ENCODE peak calls at places on chromosomes 7 and 10, in ten cellular contexts. P is heart left ventricle; N is astrocyte; T is left ventricle myocardium inferior; D is Panc1; L is fibroblast of lung; C is HCT116; K is A549; X is breast epithelium; R is CD8-positive, alpha-beta T cell. S is an unnamed sample.

GRCh38 chr7:101863598-101863997 is 46.2 kb downstream of the CUX1 start:
- DNase-seq in X (no peak), T (no peak), R (no peak), D (no peak), K (no peak), P (no peak), C (no peak), N (no peak), L (no peak), S (no peak)

GRCh38 chr7:13778967-13779366 is 210.5 kb downstream of the ETV1 start:
- DNase-seq in N (peak; percentile 59), K (no peak), D (no peak), L (peak; percentile 21), C (peak; percentile 61), P (no peak), R (no peak), X (no peak), T (no peak), S (no peak)

GRCh38 chr7:91852263-91852741 is 28.2 kb downstream of the MTERF1 start:
- DNase-seq in R (no peak), L (no peak), D (no peak), K (peak; percentile 19), X (no peak), N (no peak), C (no peak), P (no peak), T (no peak), S (no peak)

GRCh38 chr10:16423599-16423998 is 13.2 kb upstream of the PTER start:
- DNase-seq in R (no peak), X (no peak), D (no peak), K (no peak), N (no peak), P (no peak), L (no peak), C (no peak), T (no peak), S (no peak)

GRCh38 chr7:30750010-30750409 is 1.9 kb upstream of the INMT start:
- DNase-seq in X (no peak), L (no peak), R (no peak), K (no peak), T (no peak), N (no peak), D (no peak), P (no peak), C (no peak), S (no peak)

GRCh38 chr7:46389131-46389530 is 468.1 kb upstream of the IGFBP3 start:
- DNase-seq in P (no peak), T (no peak), D (no peak), K (no peak), X (no peak), N (no peak), L (no peak), C (no peak), R (no peak), S (no peak)

GRCh38 chr7:53744361-53744760 is 708.9 kb downstream of the POM121L12 start:
- DNase-seq in T (no peak), N (no peak), L (no peak), X (no peak), R (no peak), P (no peak), D (no peak), C (no peak), K (no peak), S (no peak)

GRCh38 chr10:81963606-81964005 is 88.6 kb downstream of the NRG3 start:
- DNase-seq in N (no peak), D (no peak), R (no peak), T (no peak), P (no peak), X (no peak), C (no peak), K (no peak), L (no peak), S (no peak)

GRCh38 chr10:131909014-131909808 is 8.4 kb downstream of the PPP2R2D start:
- DNase-seq in R (no peak), T (no peak), P (no peak), L (no peak), K (no peak), C (no peak), D (no peak), N (no peak), X (no peak), S (no peak)

GRCh38 chr10:132554991-132555647 is 17.5 kb downstream of the INPP5A start:
- DNase-seq in R (peak; percentile 72), K (no peak), C (no peak), X (no peak), D (no peak), L (no peak), T (peak; percentile 66), N (no peak), P (peak; percentile 81), S (peak; percentile 30)

GRCh38 chr10:24465124-24465874 is 256.4 kb downstream of the KIAA1217 start:
- DNase-seq in X (peak; percentile 90), C (no peak), P (no peak), T (no peak), K (no peak), L (peak; percentile 93), D (no peak), R (no peak), N (peak; percentile 99), S (no peak)
- H3K4me3 ChIP-seq in X (no peak overlapping the region), C (peak overlapping the region; percentile 59), P (no peak overlapping the region), T (no peak overlapping the region), K (peak overlapping the region; percentile 46), L (no peak overlapping the region), D (peak overlapping the region; percentile 42), R (no peak overlapping the region), N (peak overlapping the region; percentile 86), S (no peak overlapping the region)

DNA sequence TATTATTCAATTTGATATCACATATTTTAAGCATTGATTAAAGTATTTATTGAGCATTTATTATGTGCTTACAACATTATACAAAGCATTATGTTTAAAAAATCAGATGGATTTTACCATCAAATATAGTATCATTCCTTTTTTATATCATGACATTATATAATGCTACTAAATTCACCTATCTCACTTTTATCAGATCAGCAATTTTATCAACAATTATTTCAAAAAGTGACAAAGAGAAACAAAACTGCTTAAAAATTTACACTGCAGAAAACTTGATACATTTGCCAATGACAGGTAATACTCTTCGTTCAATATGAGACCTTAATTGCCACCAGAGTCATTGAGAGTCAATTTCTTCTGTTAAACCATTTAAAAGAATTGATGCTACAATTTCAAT is 82.0 kb downstream of the CHCHD3 start:
- DNase-seq in T (no peak), L (no peak), K (no peak), P (no peak), N (no peak), X (no peak), R (no peak), D (no peak), C (no peak), S (no peak)
- H3K4me1 ChIP-seq in T (peaks cover 63% of the 10 kb centered on the region), L (no peaks in the 10 kb centered on the region), K (peaks cover 3% of the 10 kb centered on the region), P (no peaks in the 10 kb centered on the region), N (peaks cover 7% of the 10 kb centered on the region), X (no peaks in the 10 kb centered on the region), R (no peaks in the 10 kb centered on the region), D (no peaks in the 10 kb centered on the region), C (no peaks in the 10 kb centered on the region), S (no peaks in the 10 kb centered on the region)

GRCh38 chr7:77985232-77985973 is 186.8 kb downstream of the PHTF2 start:
- DNase-seq in R (no peak), P (no peak), X (no peak), K (no peak), L (no peak), N (no peak), C (no peak), T (no peak), D (no peak), S (no peak)

GRCh38 chr7:77983973-77984372 is 185.4 kb downstream of the PHTF2 start:
- DNase-seq in D (no peak), R (no peak), P (no peak), N (no peak), L (no peak), K (no peak), C (no peak), T (no peak), X (no peak), S (no peak)

GRCh38 chr7:77989981-77990566 is 191.5 kb downstream of the PHTF2 start:
- DNase-seq in X (no peak), T (no peak), C (no peak), P (no peak), K (peak; percentile 42), R (no peak), D (no peak), L (no peak), N (no peak), S (peak; percentile 29)

GRCh38 chr7:77982926-77983550 is 184.5 kb downstream of the PHTF2 start:
- DNase-seq in D (no peak), L (no peak), K (peak; percentile 23), X (no peak), P (no peak), C (no peak), N (peak; percentile 25), T (no peak), R (no peak), S (no peak)

GRCh38 chr7:77985974-77986339 is 187.4 kb downstream of the PHTF2 start:
- DNase-seq in N (no peak), K (no peak), C (no peak), X (no peak), T (no peak), L (no peak), R (no peak), D (no peak), P (no peak), S (no peak)
- H3K4me3 ChIP-seq in N (no peak overlapping the region), K (no peak overlapping the region), C (no peak overlapping the region), X (no peak overlapping the region), T (no peak overlapping the region), L (no peak overlapping the region), R (no peak overlapping the region), D (no peak overlapping the region), P (no peak overlapping the region), S (no peak overlapping the region)

GRCh38 chr7:134897936-134898335 is 88.4 kb upstream of the AGBL3 start:
- DNase-seq in L (no peak), C (no peak), K (no peak), X (no peak), D (no peak), P (no peak), N (no peak), R (no peak), T (no peak), S (no peak)

GRCh38 chr7:134899729-134900128 is 86.6 kb upstream of the AGBL3 start:
- DNase-seq in D (peak; percentile 52), R (no peak), X (no peak), K (peak; percentile 68), T (no peak), P (no peak), C (peak; percentile 67), L (no peak), N (peak; percentile 78), S (no peak)

GRCh38 chr7:134901389-134902020 is 84.8 kb upstream of the AGBL3 start:
- DNase-seq in X (no peak), T (no peak), K (peak; percentile 47), N (no peak), P (no peak), R (no peak), D (no peak), L (no peak), C (no peak), S (no peak)

GRCh38 chr7:134902058-134902457 is 84.2 kb upstream of the AGBL3 start:
- DNase-seq in X (no peak), D (no peak), P (no peak), L (no peak), C (no peak), N (no peak), T (no peak), K (no peak), R (no peak), S (no peak)

DNA sequence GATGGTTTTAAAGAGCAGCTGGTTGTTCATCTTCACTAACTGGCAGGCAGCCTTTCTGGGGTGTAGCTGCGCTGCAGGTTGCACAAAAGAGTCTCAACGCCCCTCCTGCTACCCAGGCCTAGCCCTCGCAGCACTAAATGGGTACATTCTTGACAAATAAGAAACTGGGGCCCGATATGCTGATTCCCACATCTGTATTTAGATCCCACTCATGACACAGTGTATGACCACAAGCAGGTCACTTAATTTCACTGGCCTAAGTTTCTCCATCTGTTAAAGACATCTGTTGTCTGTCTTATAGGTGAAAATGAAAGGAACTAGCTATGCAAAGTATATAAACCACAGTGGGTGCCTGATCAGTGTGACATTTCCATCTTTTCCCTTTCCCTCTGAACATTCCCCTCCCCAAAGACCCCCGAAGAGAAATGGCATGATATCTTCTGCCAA is 85.9 kb upstream of the AGBL3 start:
- DNase-seq in C (no peak), L (no peak), D (no peak), T (no peak), P (no peak), K (no peak), R (no peak), X (no peak), N (no peak), S (no peak)
- H3K4me1 ChIP-seq in C (peaks cover 40% of the 10 kb centered on the region), L (peaks cover 5% of the 10 kb centered on the region), D (no peaks in the 10 kb centered on the region), T (peaks cover 80% of the 10 kb centered on the region), P (peaks cover 8% of the 10 kb centered on the region), K (peaks cover 53% of the 10 kb centered on the region), R (no peaks in the 10 kb centered on the region), X (no peaks in the 10 kb centered on the region), N (peaks cover 7% of the 10 kb centered on the region), S (no peaks in the 10 kb centered on the region)